ENCODE peak calls at places on chromosomes 3 and 15, in ten cellular contexts. B is left cardiac atrium; C is PC-3; U is AG08395; I is stimulated activated CD4-positive, alpha-beta T cell treated with anti-CD3 and anti-CD28 coated beads, Interleukin-1b, Interleukin-23, amount 100 ng/mL, for 48 hours; D is DMS53; P is mammary epithelial cell; J is H9; L is GM23248; Z is epithelial cell of esophagus. W is an unnamed sample.

GRCh38 chr3:103134023-103134724 is 699.4 kb downstream of the ZPLD1 start:
- DNase-seq in B (no peak), C (no peak), U (no peak), I (no peak), D (no peak), P (no peak), J (no peak), L (no peak), Z (no peak), W (no peak)

GRCh38 chr3:9135930-9136525 is 113.4 kb downstream of the SRGAP3 start:
- DNase-seq in B (peak; percentile 27), C (no peak), U (no peak), I (no peak), D (no peak), P (no peak), J (peak; percentile 85), L (no peak), Z (no peak), W (no peak)

GRCh38 chr3:190024912-190025311 is 95.8 kb downstream of the P3H2 start:
- DNase-seq in B (no peak), C (peak; percentile 44), U (no peak), I (no peak), D (no peak), P (peak; percentile 41), J (no peak), L (peak; percentile 63), Z (peak; percentile 45), W (no peak)

GRCh38 chr3:64224826-64225606 is at the start of gene PRICKLE2:
- DNase-seq in B (peak; percentile 85), C (no peak), U (peak; percentile 89), I (no peak), D (no peak), P (peak; percentile 81), J (peak; percentile 88), L (peak; percentile 97), Z (peak; percentile 68), W (no peak)

GRCh38 chr15:60323322-60323721 is 74.5 kb downstream of the ANXA2 start:
- DNase-seq in B (no peak), C (no peak), U (no peak), I (no peak), D (no peak), P (no peak), J (no peak), L (no peak), Z (no peak), W (no peak)

GRCh38 chr3:98172621-98173020 is 6.1 kb downstream of the OR5H15 start:
- DNase-seq in B (no peak), C (peak; percentile 4), U (no peak), I (no peak), D (no peak), P (no peak), J (no peak), L (no peak), Z (no peak), W (no peak)

GRCh38 chr3:61724801-61725200 is 163.4 kb downstream of the PTPRG start:
- DNase-seq in B (no peak), C (no peak), U (no peak), I (no peak), D (no peak), P (no peak), J (no peak), L (no peak), Z (no peak), W (no peak)

GRCh38 chr15:87368511-87368910 is 888.0 kb downstream of the NTRK3 start:
- DNase-seq in B (no peak), C (peak; percentile 17), U (no peak), I (no peak), D (no peak), P (peak; percentile 65), J (no peak), L (peak; percentile 7), Z (peak; percentile 66), W (no peak)

GRCh38 chr3:128878011-128878457 is 1.4 kb upstream of the ACAD9 start:
- DNase-seq in B (no peak), C (no peak), U (no peak), I (no peak), D (no peak), P (no peak), J (no peak), L (no peak), Z (no peak), W (no peak)

GRCh38 chr3:20380310-20380709 is 194.3 kb upstream of the SGO1 start:
- DNase-seq in B (no peak), C (no peak), U (no peak), I (no peak), D (no peak), P (no peak), J (no peak), L (no peak), Z (no peak), W (no peak)

GRCh38 chr3:157501863-157502262 is 1.4 kb downstream of the VEPH1 start:
- DNase-seq in B (no peak), C (no peak), U (no peak), I (no peak), D (no peak), P (no peak), J (peak; percentile 32), L (no peak), Z (no peak), W (no peak)

GRCh38 chr3:98776114-98776513 is 13.0 kb downstream of the ST3GAL6 start:
- DNase-seq in B (no peak), C (no peak), U (no peak), I (no peak), D (no peak), P (no peak), J (no peak), L (no peak), Z (no peak), W (no peak)

GRCh38 chr3:189652042-189652441 is 20.9 kb downstream of the TP63 start:
- DNase-seq in B (no peak), C (peak; percentile 32), U (no peak), I (peak; percentile 2), D (peak; percentile 50), P (peak; percentile 23), J (peak; percentile 66), L (peak; percentile 15), Z (peak; percentile 26), W (no peak)

GRCh38 chr3:64290864-64291263 is 65.6 kb upstream of the PRICKLE2 start:
- DNase-seq in B (no peak), C (peak; percentile 3), U (no peak), I (no peak), D (no peak), P (peak; percentile 68), J (no peak), L (peak; percentile 52), Z (peak; percentile 79), W (no peak)

GRCh38 chr15:31268108-31268501 is 58.5 kb upstream of the KLF13 start:
- DNase-seq in B (no peak), C (no peak), U (no peak), I (no peak), D (no peak), P (no peak), J (peak; percentile 16), L (no peak), Z (no peak), W (no peak)

GRCh38 chr3:138850151-138850550 is 15.4 kb upstream of the PIK3CB start:
- DNase-seq in B (peak; percentile 34), C (no peak), U (no peak), I (no peak), D (no peak), P (no peak), J (no peak), L (peak; percentile 34), Z (peak; percentile 27), W (no peak)

GRCh38 chr3:46860381-46861292 is 2.6 kb downstream of the MYL3 start:
- DNase-seq in B (peak; percentile 43), C (peak; percentile 44), U (no peak), I (peak; percentile 25), D (peak; percentile 54), P (no peak), J (no peak), L (peak; percentile 39), Z (peak; percentile 19), W (no peak)

GRCh38 chr15:50182233-50183013 is 427 bp downstream of the SLC27A2 start:
- DNase-seq in B (no peak), C (no peak), U (peak; percentile 37), I (peak; percentile 46), D (peak; percentile 69), P (peak; percentile 47), J (peak; percentile 51), L (peak; percentile 47), Z (peak; percentile 37), W (peak; percentile 76)

GRCh38 chr3:170211668-170212067 is 10.6 kb upstream of the PRKCI start:
- DNase-seq in B (no peak), C (no peak), U (no peak), I (no peak), D (no peak), P (no peak), J (no peak), L (no peak), Z (no peak), W (no peak)

GRCh38 chr3:47604145-47604544 is 25.5 kb upstream of the CSPG5 start:
- DNase-seq in B (no peak), C (no peak), U (no peak), I (no peak), D (no peak), P (no peak), J (no peak), L (no peak), Z (no peak), W (no peak)

GRCh38 chr3:128442949-128443348 is 23.7 kb downstream of the DNAJB8 start:
- DNase-seq in B (no peak), C (no peak), U (no peak), I (no peak), D (no peak), P (no peak), J (no peak), L (no peak), Z (no peak), W (no peak)

GRCh38 chr3:42660898-42661297 is 7.4 kb downstream of the ZBTB47 start:
- DNase-seq in B (peak; percentile 63), C (no peak), U (no peak), I (no peak), D (peak; percentile 49), P (no peak), J (peak; percentile 53), L (no peak), Z (peak; percentile 48), W (no peak)

GRCh38 chr15:94671845-94672524 is 440.6 kb downstream of the MCTP2 start:
- DNase-seq in B (no peak), C (peak; percentile 9), U (no peak), I (no peak), D (no peak), P (no peak), J (peak; percentile 75), L (peak; percentile 2), Z (no peak), W (peak; percentile 91)

GRCh38 chr15:39549912-39550311 is 31.0 kb upstream of the THBS1 start:
- DNase-seq in B (peak; percentile 48), C (no peak), U (no peak), I (no peak), D (no peak), P (no peak), J (no peak), L (peak; percentile 7), Z (no peak), W (no peak)

GRCh38 chr15:31046759-31047359 is 54.7 kb downstream of the TRPM1 start:
- DNase-seq in B (no peak), C (no peak), U (no peak), I (no peak), D (no peak), P (no peak), J (peak; percentile 72), L (no peak), Z (no peak), W (no peak)

GRCh38 chr3:148319960-148320359 is 377.7 kb upstream of the AGTR1 start:
- DNase-seq in B (no peak), C (no peak), U (no peak), I (no peak), D (no peak), P (no peak), J (no peak), L (peak; percentile 43), Z (no peak), W (no peak)

GRCh38 chr3:63918321-63918720 is 6.1 kb upstream of the SCAANT1 start:
- DNase-seq in B (no peak), C (peak; percentile 39), U (peak; percentile 73), I (no peak), D (no peak), P (no peak), J (no peak), L (peak; percentile 80), Z (peak; percentile 54), W (no peak)

GRCh38 chr3:18127181-18127863 is 297.8 kb downstream of the SATB1 start:
- DNase-seq in B (no peak), C (no peak), U (no peak), I (no peak), D (no peak), P (no peak), J (no peak), L (no peak), Z (no peak), W (no peak)

W was measured in NCI-H526 treated with DMSO at 0.1 percent for 48 hours.